ENCODE peak calls at places on chromosomes 1 and 21, in seven cellular contexts. N, E, J, R, F, Y and V are unnamed samples.

GRCh38 chr1:28111157-28111556 is 22.7 kb upstream of the EYA3 start:
- DNase-seq in N (no peak), E (no peak), J (peak), R (no peak), F (no peak), Y (no peak), V (no peak)

GRCh38 chr1:7366286-7366954 is 404.7 kb upstream of the VAMP3 start:
- DNase-seq in N (no peak), E (peak), J (no peak), R (no peak), F (no peak), Y (no peak), V (no peak)

GRCh38 chr21:34220556-34221195 is 143.1 kb upstream of the KCNE2 start:
- DNase-seq in N (no peak), E (no peak), J (no peak), R (no peak), F (no peak), Y (no peak), V (no peak)

GRCh38 chr1:41053324-41053723 is 31.8 kb upstream of the SLFNL1 start:
- DNase-seq in N (no peak), E (no peak), J (no peak), R (no peak), F (no peak), Y (no peak), V (no peak)

GRCh38 chr1:84298688-84299535 is 2.6 kb upstream of the SAMD13 start:
- DNase-seq in N (peak), E (peak), J (peak), R (no peak), F (peak), Y (peak), V (no peak)

GRCh38 chr1:182580736-182581135 is 8.3 kb downstream of the RNASEL start:
- DNase-seq in N (no peak), E (no peak), J (no peak), R (no peak), F (no peak), Y (no peak), V (no peak)

GRCh38 chr1:232678185-232678886 is 48.4 kb upstream of the SIPA1L2 start:
- DNase-seq in N (no peak), E (no peak), J (no peak), R (peak), F (no peak), Y (no peak), V (peak)

GRCh38 chr1:107229711-107230110 is 88.9 kb downstream of the NTNG1 start:
- DNase-seq in N (no peak), E (no peak), J (no peak), R (no peak), F (no peak), Y (no peak), V (no peak)

GRCh38 chr1:6612641-6613360 is 730 bp upstream of the PHF13 start:
- DNase-seq in N (peak), E (peak), J (peak), R (no peak), F (no peak), Y (no peak), V (no peak)

GRCh38 chr1:59375321-59376220 is 78.7 kb downstream of the FGGY start:
- DNase-seq in N (no peak), E (no peak), J (peak), R (no peak), F (no peak), Y (peak), V (peak)

GRCh38 chr21:41828884-41829360 is 50.2 kb downstream of the PRDM15 start:
- DNase-seq in N (no peak), E (no peak), J (no peak), R (no peak), F (no peak), Y (no peak), V (no peak)

GRCh38 chr21:41831453-41831831 is 47.7 kb downstream of the PRDM15 start:
- DNase-seq in N (no peak), E (no peak), J (no peak), R (no peak), F (no peak), Y (no peak), V (no peak)

GRCh38 chr21:41830764-41831452 is 48.2 kb downstream of the PRDM15 start:
- DNase-seq in N (no peak), E (no peak), J (no peak), R (no peak), F (no peak), Y (no peak), V (no peak)

GRCh38 chr21:41827951-41828883 is 50.9 kb downstream of the PRDM15 start:
- DNase-seq in N (no peak), E (no peak), J (peak), R (no peak), F (no peak), Y (no peak), V (no peak)

GRCh38 chr21:41830145-41830707 is 48.9 kb downstream of the PRDM15 start:
- DNase-seq in N (no peak), E (no peak), J (no peak), R (no peak), F (no peak), Y (no peak), V (no peak)
- H3K27ac ChIP-seq in N (no peak), E (no peak), J (no peak), R (no peak), F (no peak), Y (no peak), V (no peak)

GRCh38 chr1:219577331-219577730 is 35.6 kb downstream of the ZC3H11B start:
- DNase-seq in N (no peak), E (no peak), J (no peak), R (no peak), F (no peak), Y (no peak), V (no peak)
- H3K27ac ChIP-seq in N (no peak), E (no peak), J (no peak), R (no peak), F (no peak), Y (no peak), V (no peak)

GRCh38 chr1:203439086-203439620 is 36.5 kb upstream of the PRELP start:
- DNase-seq in N (no peak), E (no peak), J (no peak), R (no peak), F (no peak), Y (no peak), V (no peak)
- H3K27ac ChIP-seq in N (no peak), E (no peak), J (no peak), R (no peak), F (peak), Y (no peak), V (no peak)

GRCh38 chr1:44526295-44527073 is 121.4 kb downstream of the RNF220 start:
- DNase-seq in N (no peak), E (no peak), J (no peak), R (no peak), F (no peak), Y (no peak), V (no peak)
- H3K27ac ChIP-seq in N (no peak), E (no peak), J (no peak), R (no peak), F (no peak), Y (no peak), V (no peak)